ENCODE peak calls at places on chromosomes 7 and 10, in five cellular contexts. One of them, this sample, is unnamed.

GRCh38 chr10:7410306-7410799 is 481 bp downstream of the SFMBT2 start:
- DNase-seq in heart left ventricle: peak
- DNase-seq in IMR-90: peak
- DNase-seq in caudate nucleus: peak
- DNase-seq in SJSA1: no peak
- DNase-seq in this sample: no peak

GRCh38 chr7:125727215-125727614 is 797.6 kb upstream of the POT1 start:
- DNase-seq in heart left ventricle: no peak
- DNase-seq in IMR-90: no peak
- DNase-seq in caudate nucleus: no peak
- DNase-seq in SJSA1: no peak
- DNase-seq in this sample: no peak

GRCh38 chr10:28722065-28722803 is 44.9 kb downstream of the BAMBI start:
- DNase-seq in heart left ventricle: peak
- DNase-seq in IMR-90: peak
- DNase-seq in caudate nucleus: peak
- DNase-seq in SJSA1: peak
- DNase-seq in this sample: peak

GRCh38 chr7:45324683-45325237 is 167.2 kb downstream of the RAMP3 start:
- DNase-seq in heart left ventricle: no peak
- DNase-seq in IMR-90: no peak
- DNase-seq in caudate nucleus: no peak
- DNase-seq in SJSA1: no peak
- DNase-seq in this sample: no peak

GRCh38 chr10:23001901-23002516 is 74.2 kb downstream of the ARMC3 start:
- DNase-seq in heart left ventricle: no peak
- DNase-seq in IMR-90: no peak
- DNase-seq in caudate nucleus: no peak
- DNase-seq in SJSA1: no peak
- DNase-seq in this sample: no peak

GRCh38 chr7:47389923-47390630 is 191.8 kb downstream of the TNS3 start:
- DNase-seq in heart left ventricle: no peak
- DNase-seq in IMR-90: no peak
- DNase-seq in caudate nucleus: no peak
- DNase-seq in SJSA1: no peak
- DNase-seq in this sample: no peak

GRCh38 chr10:11448190-11448544 is 163.3 kb downstream of the USP6NL start:
- DNase-seq in heart left ventricle: no peak
- DNase-seq in IMR-90: no peak
- DNase-seq in caudate nucleus: no peak
- DNase-seq in SJSA1: no peak
- DNase-seq in this sample: no peak

GRCh38 chr10:123146013-123146891 is 1.7 kb upstream of the HMX2 start:
- DNase-seq in heart left ventricle: no peak
- DNase-seq in IMR-90: no peak
- DNase-seq in caudate nucleus: no peak
- DNase-seq in SJSA1: no peak
- DNase-seq in this sample: no peak

GRCh38 chr10:116238036-116238435 is 35.0 kb downstream of the GFRA1 start:
- DNase-seq in heart left ventricle: no peak
- DNase-seq in IMR-90: no peak
- DNase-seq in caudate nucleus: no peak
- DNase-seq in SJSA1: no peak
- DNase-seq in this sample: no peak

GRCh38 chr7:33743594-33743993 is 161.7 kb upstream of the BMPER start:
- DNase-seq in heart left ventricle: no peak
- DNase-seq in IMR-90: peak
- DNase-seq in caudate nucleus: no peak
- DNase-seq in SJSA1: no peak
- DNase-seq in this sample: peak

GRCh38 chr10:77301305-77301730 is 336.3 kb downstream of the KCNMA1 start:
- DNase-seq in heart left ventricle: no peak
- DNase-seq in IMR-90: peak
- DNase-seq in caudate nucleus: no peak
- DNase-seq in SJSA1: no peak
- DNase-seq in this sample: peak

GRCh38 chr10:127485153-127485857 is 63.8 kb upstream of the NPS start:
- DNase-seq in heart left ventricle: no peak
- DNase-seq in IMR-90: peak
- DNase-seq in caudate nucleus: no peak
- DNase-seq in SJSA1: no peak
- DNase-seq in this sample: no peak

GRCh38 chr7:147483634-147484292 is 1106.8 kb upstream of the C7orf33 start:
- DNase-seq in heart left ventricle: no peak
- DNase-seq in IMR-90: peak
- DNase-seq in caudate nucleus: no peak
- DNase-seq in SJSA1: no peak
- DNase-seq in this sample: no peak

GRCh38 chr10:125720002-125720382 is 483 bp downstream of the EDRF1 start:
- DNase-seq in heart left ventricle: no peak
- DNase-seq in IMR-90: peak
- DNase-seq in caudate nucleus: no peak
- DNase-seq in SJSA1: no peak
- DNase-seq in this sample: no peak

GRCh38 chr7:20241491-20242261 is 24.5 kb upstream of the MACC1 start:
- DNase-seq in heart left ventricle: no peak
- DNase-seq in IMR-90: peak
- DNase-seq in caudate nucleus: no peak
- DNase-seq in SJSA1: peak
- DNase-seq in this sample: no peak

GRCh38 chr7:25820432-25821040 is 331.5 kb upstream of the NFE2L3 start:
- DNase-seq in heart left ventricle: no peak
- DNase-seq in IMR-90: no peak
- DNase-seq in caudate nucleus: no peak
- DNase-seq in SJSA1: no peak
- DNase-seq in this sample: no peak

GRCh38 chr7:48575516-48575915 is 348.8 kb upstream of the CDC14C start:
- DNase-seq in heart left ventricle: no peak
- DNase-seq in IMR-90: no peak
- DNase-seq in caudate nucleus: no peak
- DNase-seq in SJSA1: no peak
- DNase-seq in this sample: no peak

GRCh38 chr7:8378349-8379019 is 54.9 kb upstream of the NXPH1 start:
- DNase-seq in heart left ventricle: no peak
- DNase-seq in IMR-90: no peak
- DNase-seq in caudate nucleus: no peak
- DNase-seq in SJSA1: no peak
- DNase-seq in this sample: no peak

GRCh38 chr10:11639861-11640764 is 28.7 kb upstream of the USP6NL start:
- DNase-seq in heart left ventricle: no peak
- DNase-seq in IMR-90: no peak
- DNase-seq in caudate nucleus: no peak
- DNase-seq in SJSA1: no peak
- DNase-seq in this sample: no peak

GRCh38 chr10:127402596-127403409 is 146.3 kb upstream of the NPS start:
- DNase-seq in heart left ventricle: no peak
- DNase-seq in IMR-90: peak
- DNase-seq in caudate nucleus: no peak
- DNase-seq in SJSA1: no peak
- DNase-seq in this sample: no peak

GRCh38 chr10:110324805-110325280 is 20.1 kb upstream of the SMNDC1 start:
- DNase-seq in heart left ventricle: no peak
- DNase-seq in IMR-90: peak
- DNase-seq in caudate nucleus: no peak
- DNase-seq in SJSA1: no peak
- DNase-seq in this sample: no peak

GRCh38 chr10:89837173-89838001 is 136.0 kb downstream of the KIF20B start:
- DNase-seq in heart left ventricle: peak
- DNase-seq in IMR-90: peak
- DNase-seq in caudate nucleus: no peak
- DNase-seq in SJSA1: no peak
- DNase-seq in this sample: no peak

GRCh38 chr7:131606346-131607290 is 50.2 kb upstream of the PODXL start:
- DNase-seq in heart left ventricle: no peak
- DNase-seq in IMR-90: no peak
- DNase-seq in caudate nucleus: no peak
- DNase-seq in SJSA1: no peak
- DNase-seq in this sample: no peak

GRCh38 chr7:8040768-8041369 is 72.3 kb downstream of the GLCCI1 start:
- DNase-seq in heart left ventricle: no peak
- DNase-seq in IMR-90: no peak
- DNase-seq in caudate nucleus: no peak
- DNase-seq in SJSA1: no peak
- DNase-seq in this sample: no peak

GRCh38 chr10:47323636-47324299 is 1.5 kb downstream of the GDF2 start:
- DNase-seq in heart left ventricle: no peak
- DNase-seq in IMR-90: no peak
- DNase-seq in caudate nucleus: no peak
- DNase-seq in SJSA1: no peak
- DNase-seq in this sample: no peak

GRCh38 chr7:129825005-129825553 is 127.7 kb downstream of the UBE2H start:
- DNase-seq in heart left ventricle: peak
- DNase-seq in IMR-90: no peak
- DNase-seq in caudate nucleus: peak
- DNase-seq in SJSA1: peak
- DNase-seq in this sample: no peak

GRCh38 chr7:149856-150636 is 42.3 kb upstream of the FAM20C start:
- DNase-seq in heart left ventricle: peak
- DNase-seq in IMR-90: no peak
- DNase-seq in caudate nucleus: no peak
- DNase-seq in SJSA1: no peak
- DNase-seq in this sample: no peak

GRCh38 chr10:69499726-69500689 is 48.7 kb downstream of the TSPAN15 start:
- DNase-seq in heart left ventricle: no peak
- DNase-seq in IMR-90: no peak
- DNase-seq in caudate nucleus: no peak
- DNase-seq in SJSA1: no peak
- DNase-seq in this sample: no peak

GRCh38 chr10:62527019-62527827 is 153.1 kb downstream of the ZNF365 start:
- DNase-seq in heart left ventricle: no peak
- DNase-seq in IMR-90: no peak
- DNase-seq in caudate nucleus: no peak
- DNase-seq in SJSA1: no peak
- DNase-seq in this sample: no peak
- H3K27ac ChIP-seq in heart left ventricle: no peak
- H3K27ac ChIP-seq in IMR-90: no peak
- H3K27ac ChIP-seq in caudate nucleus: no peak
- H3K27ac ChIP-seq in SJSA1: no peak
- H3K27ac ChIP-seq in this sample: no peak

GRCh38 chr10:79138449-79139123 is 69.8 kb downstream of the ZMIZ1 start:
- DNase-seq in heart left ventricle: no peak
- DNase-seq in IMR-90: no peak
- DNase-seq in caudate nucleus: no peak
- DNase-seq in SJSA1: no peak
- DNase-seq in this sample: no peak

GRCh38 chr10:79139124-79139835 is 70.5 kb downstream of the ZMIZ1 start:
- DNase-seq in heart left ventricle: peak
- DNase-seq in IMR-90: peak
- DNase-seq in caudate nucleus: no peak
- DNase-seq in SJSA1: no peak
- DNase-seq in this sample: peak

GRCh38 chr10:79142064-79142491 is 73.3 kb downstream of the ZMIZ1 start:
- DNase-seq in heart left ventricle: no peak
- DNase-seq in IMR-90: peak
- DNase-seq in caudate nucleus: no peak
- DNase-seq in SJSA1: no peak
- DNase-seq in this sample: no peak

GRCh38 chr10:79140906-79141305 is 72.1 kb downstream of the ZMIZ1 start:
- DNase-seq in heart left ventricle: no peak
- DNase-seq in IMR-90: peak
- DNase-seq in caudate nucleus: no peak
- DNase-seq in SJSA1: no peak
- DNase-seq in this sample: no peak

DNA sequence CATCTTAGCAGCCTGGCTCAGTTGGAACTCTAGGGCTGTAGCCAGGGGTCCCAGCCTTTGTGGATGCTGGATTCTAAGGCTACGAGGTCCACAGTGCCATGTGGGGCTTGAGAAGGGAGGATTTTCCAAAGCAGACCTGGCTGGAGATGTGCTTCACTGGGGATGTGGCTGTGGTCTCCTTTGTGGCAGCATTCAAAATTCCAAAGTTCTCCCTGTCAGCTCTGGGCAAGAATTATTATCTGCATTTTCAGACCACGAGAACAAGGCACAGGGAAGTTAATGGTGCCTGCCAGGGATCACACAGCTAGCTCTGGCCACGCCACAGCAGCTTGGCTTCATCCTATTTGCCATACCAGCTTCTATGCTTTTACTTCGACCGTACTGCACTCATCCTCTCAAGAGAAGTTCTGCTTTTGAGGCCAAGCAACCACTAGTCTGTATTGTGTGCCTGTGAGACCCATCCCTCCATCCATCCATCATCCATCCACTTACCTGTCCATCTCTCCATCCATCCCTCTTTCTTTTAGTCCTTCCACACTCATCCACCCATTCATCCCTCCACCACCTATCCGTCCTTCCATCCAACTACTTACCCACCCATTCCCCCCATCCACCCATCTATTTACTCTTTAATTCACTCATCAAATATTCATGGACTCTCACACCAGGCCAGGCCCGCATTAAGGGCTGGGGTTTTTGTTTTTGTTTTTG is 71.5 kb downstream of the ZMIZ1 start:
- DNase-seq in heart left ventricle: no peak
- DNase-seq in IMR-90: no peak
- DNase-seq in caudate nucleus: no peak
- DNase-seq in SJSA1: no peak
- DNase-seq in this sample: no peak
- H3K27ac ChIP-seq in heart left ventricle: peak
- H3K27ac ChIP-seq in IMR-90: peak
- H3K27ac ChIP-seq in caudate nucleus: no peak
- H3K27ac ChIP-seq in SJSA1: no peak
- H3K27ac ChIP-seq in this sample: peak

DNA sequence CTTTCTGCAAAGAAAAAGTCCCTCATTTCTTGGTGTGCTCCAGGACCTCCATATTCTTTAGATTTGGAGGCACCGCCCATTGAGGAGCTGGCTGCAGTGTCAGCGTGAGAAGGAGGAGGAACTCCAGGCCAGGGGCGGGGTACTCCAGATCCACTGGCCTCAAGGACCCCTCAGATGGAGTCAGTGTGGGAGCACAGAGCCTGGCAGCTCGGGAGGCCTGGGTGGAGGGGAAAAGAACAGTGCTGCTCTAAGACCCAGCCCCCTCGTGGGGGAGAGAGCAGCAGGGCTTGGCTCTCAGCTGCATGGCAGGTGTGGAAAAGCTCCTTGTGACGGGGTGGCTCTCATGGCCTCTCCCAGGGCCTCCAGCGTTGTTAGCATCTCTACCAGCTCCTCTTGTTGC is 70.5 kb downstream of the ITGB1 start:
- DNase-seq in heart left ventricle: no peak
- DNase-seq in IMR-90: no peak
- DNase-seq in caudate nucleus: no peak
- DNase-seq in SJSA1: no peak
- DNase-seq in this sample: no peak
- H3K27ac ChIP-seq in heart left ventricle: no peak
- H3K27ac ChIP-seq in IMR-90: no peak
- H3K27ac ChIP-seq in caudate nucleus: no peak
- H3K27ac ChIP-seq in SJSA1: no peak
- H3K27ac ChIP-seq in this sample: no peak

GRCh38 chr10:92241501-92241900 is 49.4 kb downstream of the CPEB3 start:
- DNase-seq in heart left ventricle: no peak
- DNase-seq in IMR-90: no peak
- DNase-seq in caudate nucleus: no peak
- DNase-seq in SJSA1: no peak
- DNase-seq in this sample: no peak
- H3K27ac ChIP-seq in heart left ventricle: peak
- H3K27ac ChIP-seq in IMR-90: no peak
- H3K27ac ChIP-seq in caudate nucleus: peak
- H3K27ac ChIP-seq in SJSA1: no peak
- H3K27ac ChIP-seq in this sample: no peak